ENCODE peak calls at places on chromosome 10, in eight cellular contexts. N is spleen, A is upper lobe of right lung, M is fibroblast of lung, W is IMR-90, U is Karpas-422, E is colonic mucosa, C is adipocyte. X is an unnamed sample.
A peak's percentile ranks its signal among the peaks of the same experiment; 100 is the strongest.

GRCh38 chr10:97498841-97499560 is at the start of gene UBTD1:
- DNase-seq in N (no peak), A (peak; percentile 84), M (peak; percentile 41), W (peak; percentile 49), U (no peak), E (peak; percentile 49), C (peak; percentile 84), X (peak; percentile 60)

GRCh38 chr10:6409982-6410694 is 169.9 kb downstream of the PRKCQ start:
- DNase-seq in N (no peak), A (no peak), M (peak; percentile 93), W (peak; percentile 76), U (no peak), E (peak; percentile 53), C (peak; percentile 78), X (no peak)

GRCh38 chr10:74542077-74542476 is 284.3 kb upstream of the KAT6B start:
- DNase-seq in N (no peak), A (no peak), M (peak; percentile 97), W (peak; percentile 93), U (no peak), E (no peak), C (peak; percentile 96), X (no peak)

GRCh38 chr10:8221481-8221880 is 167.0 kb downstream of the GATA3 start:
- DNase-seq in N (no peak), A (no peak), M (no peak), W (no peak), U (no peak), E (no peak), C (no peak), X (peak; percentile 38)

GRCh38 chr10:554182-554848 is 135.2 kb downstream of the DIP2C start:
- DNase-seq in N (no peak), A (no peak), M (peak; percentile 26), W (peak; percentile 69), U (no peak), E (no peak), C (peak; percentile 33), X (no peak)

GRCh38 chr10:52779541-52780390 is 7.2 kb upstream of the MBL2 start:
- DNase-seq in N (no peak), A (peak; percentile 77), M (peak; percentile 68), W (peak; percentile 53), U (peak; percentile 83), E (peak; percentile 71), C (peak; percentile 86), X (peak; percentile 63)

GRCh38 chr10:84348860-84349259 is 20.5 kb downstream of the CCSER2 start:
- DNase-seq in N (no peak), A (no peak), M (peak; percentile 81), W (peak; percentile 88), U (no peak), E (no peak), C (peak; percentile 83), X (no peak)

GRCh38 chr10:16182688-16183087 is 254.1 kb upstream of the PTER start:
- DNase-seq in N (no peak), A (no peak), M (no peak), W (no peak), U (no peak), E (no peak), C (peak; percentile 34), X (no peak)

GRCh38 chr10:46555366-46555712 is 1.1 kb downstream of the GPRIN2 start:
- DNase-seq in N (no peak), A (no peak), M (no peak), W (no peak), U (no peak), E (peak; percentile 29), C (no peak), X (no peak)

GRCh38 chr10:33178026-33178755 is 156.3 kb downstream of the NRP1 start:
- DNase-seq in N (no peak), A (no peak), M (no peak), W (no peak), U (no peak), E (no peak), C (peak; percentile 43), X (no peak)

GRCh38 chr10:75294518-75294865 is 58.7 kb upstream of the COMTD1 start:
- DNase-seq in N (peak; percentile 80), A (peak; percentile 76), M (peak; percentile 42), W (no peak), U (no peak), E (no peak), C (peak; percentile 12), X (peak; percentile 43)

GRCh38 chr10:21402606-21403083 is 122.8 kb downstream of the SKIDA1 start:
- DNase-seq in N (no peak), A (no peak), M (peak; percentile 48), W (peak; percentile 49), U (no peak), E (no peak), C (no peak), X (peak; percentile 13)

GRCh38 chr10:35639021-35639521 is 3.0 kb downstream of the FZD8 start:
- DNase-seq in N (no peak), A (no peak), M (no peak), W (no peak), U (no peak), E (no peak), C (no peak), X (no peak)

GRCh38 chr10:108911814-108912541 is 1011.3 kb downstream of the XPNPEP1 start:
- DNase-seq in N (no peak), A (peak; percentile 70), M (peak; percentile 54), W (peak; percentile 51), U (no peak), E (peak; percentile 62), C (peak; percentile 67), X (peak; percentile 25)

GRCh38 chr10:112115781-112116385 is 67.7 kb downstream of the GPAM start:
- DNase-seq in N (no peak), A (no peak), M (peak; percentile 3), W (peak; percentile 18), U (peak; percentile 87), E (peak; percentile 32), C (peak; percentile 57), X (no peak)

GRCh38 chr10:92142512-92142911 is 148.4 kb downstream of the CPEB3 start:
- DNase-seq in N (no peak), A (no peak), M (no peak), W (no peak), U (no peak), E (no peak), C (peak; percentile 6), X (no peak)

GRCh38 chr10:12489806-12490205 is 140.5 kb downstream of the CAMK1D start:
- DNase-seq in N (peak; percentile 61), A (no peak), M (no peak), W (no peak), U (no peak), E (peak; percentile 33), C (no peak), X (no peak)

GRCh38 chr10:125120046-125120710 is 40.2 kb downstream of the CTBP2 start:
- DNase-seq in N (peak; percentile 53), A (peak; percentile 32), M (peak; percentile 27), W (peak; percentile 54), U (no peak), E (no peak), C (no peak), X (no peak)

GRCh38 chr10:133309111-133309719 is 501 bp downstream of the ZNF511 start:
- DNase-seq in N (peak; percentile 98), A (peak; percentile 98), M (peak; percentile 90), W (peak; percentile 85), U (peak; percentile 96), E (peak; percentile 98), C (peak; percentile 96), X (peak; percentile 96)

GRCh38 chr10:104413528-104413927 is 59.9 kb downstream of the CFAP58 start:
- DNase-seq in N (no peak), A (no peak), M (no peak), W (no peak), U (no peak), E (no peak), C (no peak), X (no peak)

GRCh38 chr10:127890935-127891334 is 1.8 kb downstream of the CLRN3 start:
- DNase-seq in N (no peak), A (no peak), M (no peak), W (no peak), U (no peak), E (no peak), C (no peak), X (no peak)

GRCh38 chr10:108362956-108363355 is 1198.5 kb upstream of the SORCS1 start:
- DNase-seq in N (no peak), A (no peak), M (no peak), W (no peak), U (no peak), E (no peak), C (no peak), X (no peak)

GRCh38 chr10:119393019-119393418 is 149.5 kb downstream of the RGS10 start:
- DNase-seq in N (no peak), A (no peak), M (no peak), W (no peak), U (no peak), E (no peak), C (no peak), X (no peak)

GRCh38 chr10:3803295-3803883 is 18.4 kb upstream of the KLF6 start:
- DNase-seq in N (no peak), A (no peak), M (no peak), W (peak; percentile 55), U (no peak), E (no peak), C (no peak), X (no peak)
- H3K4me1 ChIP-seq in N (peaks cover 36% of the 10 kb centered on the region), A (peaks cover 52% of the 10 kb centered on the region), M (peaks cover 23% of the 10 kb centered on the region), W (peaks cover 19% of the 10 kb centered on the region), U (peaks cover 40% of the 10 kb centered on the region), E (peaks cover 13% of the 10 kb centered on the region), C (peaks cover 37% of the 10 kb centered on the region), X (peaks cover 64% of the 10 kb centered on the region)

DNA sequence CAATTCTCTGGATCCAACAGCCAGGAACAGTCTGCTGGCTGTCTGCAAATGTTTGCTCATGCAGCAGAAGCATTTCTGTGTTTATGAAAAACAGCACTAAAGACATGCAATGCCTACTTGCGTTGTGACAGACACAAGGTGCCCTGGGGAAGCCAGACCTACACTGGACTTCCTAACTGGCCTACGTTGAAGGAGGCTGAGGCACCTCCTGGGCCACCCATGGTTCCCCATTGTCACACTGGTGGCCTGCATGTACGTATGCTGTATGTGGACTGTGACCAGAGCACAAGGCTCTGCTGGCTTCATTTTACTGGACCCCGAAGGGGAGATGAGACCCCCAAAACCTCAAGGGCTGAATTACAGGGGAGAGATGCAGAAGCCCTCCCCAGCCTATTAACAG is 27.7 kb downstream of the PSAP start:
- DNase-seq in N (peak; percentile 76), A (no peak), M (no peak), W (no peak), U (no peak), E (no peak), C (no peak), X (no peak)
- H3K4me1 ChIP-seq in N (peaks cover 4% of the 10 kb centered on the region), A (peaks cover 5% of the 10 kb centered on the region), M (no peaks in the 10 kb centered on the region), W (no peaks in the 10 kb centered on the region), U (peaks cover 8% of the 10 kb centered on the region), E (no peaks in the 10 kb centered on the region), C (peaks cover 10% of the 10 kb centered on the region), X (peaks cover 3% of the 10 kb centered on the region)

DNA sequence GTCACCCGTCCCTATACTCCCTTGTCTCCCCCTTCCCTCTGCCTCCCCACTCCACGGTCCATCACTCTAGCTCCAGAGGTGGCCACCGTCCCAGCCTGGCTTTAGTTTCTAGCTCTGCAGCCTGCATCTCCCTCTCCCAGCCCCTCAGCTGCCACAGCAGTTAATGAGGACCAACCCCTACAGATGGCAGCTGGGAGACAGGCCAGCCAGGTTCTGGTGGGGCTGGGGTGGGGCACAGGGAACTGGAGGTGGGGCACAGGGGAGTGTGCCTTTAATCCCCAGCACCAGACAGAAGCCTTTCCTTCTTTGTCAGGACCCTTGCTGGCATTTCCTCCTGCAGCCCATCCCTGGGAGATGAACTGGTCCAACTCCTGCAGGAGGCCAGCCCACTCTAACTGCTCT is 21.1 kb downstream of the UNC5B start:
- DNase-seq in N (no peak), A (no peak), M (no peak), W (no peak), U (no peak), E (no peak), C (no peak), X (no peak)
- H3K4me1 ChIP-seq in N (peaks cover 30% of the 10 kb centered on the region), A (peaks cover 50% of the 10 kb centered on the region), M (peaks cover 11% of the 10 kb centered on the region), W (peaks cover 17% of the 10 kb centered on the region), U (no peaks in the 10 kb centered on the region), E (peaks cover 4% of the 10 kb centered on the region), C (peaks cover 33% of the 10 kb centered on the region), X (peaks cover 61% of the 10 kb centered on the region)

GRCh38 chr10:131998050-131998844 is 16.5 kb upstream of the BNIP3 start:
- DNase-seq in N (peak; percentile 40), A (no peak), M (no peak), W (no peak), U (no peak), E (no peak), C (no peak), X (no peak)
- H3K4me1 ChIP-seq in N (peaks cover 9% of the 10 kb centered on the region), A (peaks cover 33% of the 10 kb centered on the region), M (peaks cover 4% of the 10 kb centered on the region), W (peaks cover 18% of the 10 kb centered on the region), U (peaks cover 19% of the 10 kb centered on the region), E (no peaks in the 10 kb centered on the region), C (peaks cover 27% of the 10 kb centered on the region), X (peaks cover 45% of the 10 kb centered on the region)

X was measured in heart right ventricle.